ENCODE peak calls at places on chromosomes 13 and 19, in eight cellular contexts. One of them, this sample, is unnamed.

GRCh38 chr13:94822356-94822755 is 110.0 kb upstream of the SOX21 start:
- DNase-seq in HCT116: no peak
- DNase-seq in endothelial cell of umbilical vein: no peak
- DNase-seq in HepG2: no peak
- DNase-seq in SK-N-SH: no peak
- DNase-seq in GM12878: no peak
- DNase-seq in K562: no peak
- DNase-seq in H1: no peak
- DNase-seq in this sample: no peak

GRCh38 chr19:33465834-33466233 is 55.8 kb downstream of the PEPD start:
- DNase-seq in endothelial cell of umbilical vein: no peak
- DNase-seq in SK-N-SH: no peak
- DNase-seq in HCT116: no peak
- DNase-seq in GM12878: no peak
- DNase-seq in K562: no peak
- DNase-seq in HepG2: no peak
- DNase-seq in H1: no peak
- DNase-seq in this sample: no peak

GRCh38 chr19:13401388-13401787 is 104.9 kb downstream of the CACNA1A start:
- DNase-seq in K562: peak
- DNase-seq in endothelial cell of umbilical vein: peak
- DNase-seq in HepG2: peak
- DNase-seq in SK-N-SH: no peak
- DNase-seq in GM12878: no peak
- DNase-seq in H1: no peak
- DNase-seq in HCT116: peak
- DNase-seq in this sample: no peak

GRCh38 chr19:38656171-38656981 is 8.9 kb downstream of the ACTN4 start:
- DNase-seq in HepG2: peak
- DNase-seq in endothelial cell of umbilical vein: no peak
- DNase-seq in H1: no peak
- DNase-seq in GM12878: no peak
- DNase-seq in SK-N-SH: no peak
- DNase-seq in K562: no peak
- DNase-seq in HCT116: no peak
- DNase-seq in this sample: no peak

GRCh38 chr19:55857974-55858373 is 21.6 kb downstream of the NLRP4 start:
- DNase-seq in endothelial cell of umbilical vein: no peak
- DNase-seq in HepG2: no peak
- DNase-seq in SK-N-SH: no peak
- DNase-seq in GM12878: no peak
- DNase-seq in HCT116: no peak
- DNase-seq in K562: no peak
- DNase-seq in H1: no peak
- DNase-seq in this sample: no peak

GRCh38 chr13:107866666-107867623 is 348.4 kb downstream of the LIG4 start:
- DNase-seq in SK-N-SH: peak
- DNase-seq in HCT116: no peak
- DNase-seq in HepG2: no peak
- DNase-seq in GM12878: no peak
- DNase-seq in endothelial cell of umbilical vein: peak
- DNase-seq in H1: no peak
- DNase-seq in K562: peak
- DNase-seq in this sample: no peak

GRCh38 chr19:17671906-17672305 is 16.2 kb downstream of the UNC13A start:
- DNase-seq in SK-N-SH: peak
- DNase-seq in HepG2: peak
- DNase-seq in endothelial cell of umbilical vein: peak
- DNase-seq in GM12878: no peak
- DNase-seq in HCT116: peak
- DNase-seq in K562: peak
- DNase-seq in H1: no peak
- DNase-seq in this sample: no peak

GRCh38 chr13:25371608-25372274 is at the start of gene ATP8A2:
- DNase-seq in HCT116: no peak
- DNase-seq in H1: no peak
- DNase-seq in SK-N-SH: peak
- DNase-seq in HepG2: no peak
- DNase-seq in K562: peak
- DNase-seq in GM12878: no peak
- DNase-seq in endothelial cell of umbilical vein: no peak
- DNase-seq in this sample: no peak

GRCh38 chr13:44312898-44313551 is 60.6 kb upstream of the SERP2 start:
- DNase-seq in endothelial cell of umbilical vein: peak
- DNase-seq in HCT116: peak
- DNase-seq in HepG2: peak
- DNase-seq in SK-N-SH: no peak
- DNase-seq in GM12878: no peak
- DNase-seq in K562: no peak
- DNase-seq in H1: no peak
- DNase-seq in this sample: no peak

GRCh38 chr19:50189326-50189725 is 14.1 kb upstream of the MYH14 start:
- DNase-seq in SK-N-SH: no peak
- DNase-seq in HepG2: no peak
- DNase-seq in GM12878: no peak
- DNase-seq in K562: no peak
- DNase-seq in HCT116: no peak
- DNase-seq in H1: no peak
- DNase-seq in endothelial cell of umbilical vein: no peak
- DNase-seq in this sample: no peak

GRCh38 chr13:81017525-81018152 is 676.7 kb upstream of the SPRY2 start:
- DNase-seq in H1: no peak
- DNase-seq in K562: peak
- DNase-seq in GM12878: no peak
- DNase-seq in HCT116: peak
- DNase-seq in endothelial cell of umbilical vein: peak
- DNase-seq in HepG2: peak
- DNase-seq in SK-N-SH: peak
- DNase-seq in this sample: peak

GRCh38 chr19:12665281-12665573 is 1.3 kb downstream of the MAN2B1 start:
- DNase-seq in SK-N-SH: no peak
- DNase-seq in endothelial cell of umbilical vein: no peak
- DNase-seq in GM12878: peak
- DNase-seq in HepG2: no peak
- DNase-seq in K562: no peak
- DNase-seq in HCT116: no peak
- DNase-seq in H1: no peak
- DNase-seq in this sample: no peak

GRCh38 chr13:81048026-81048461 is 707.1 kb upstream of the SPRY2 start:
- DNase-seq in GM12878: peak
- DNase-seq in endothelial cell of umbilical vein: no peak
- DNase-seq in HepG2: no peak
- DNase-seq in H1: no peak
- DNase-seq in K562: no peak
- DNase-seq in SK-N-SH: no peak
- DNase-seq in HCT116: no peak
- DNase-seq in this sample: no peak

GRCh38 chr19:50198431-50199253 is 4.8 kb upstream of the MYH14 start:
- DNase-seq in HepG2: no peak
- DNase-seq in GM12878: no peak
- DNase-seq in endothelial cell of umbilical vein: no peak
- DNase-seq in K562: no peak
- DNase-seq in H1: no peak
- DNase-seq in HCT116: no peak
- DNase-seq in SK-N-SH: no peak
- DNase-seq in this sample: no peak

GRCh38 chr13:36745436-36745835 is 71.6 kb downstream of the SERTM1 start:
- DNase-seq in SK-N-SH: no peak
- DNase-seq in HCT116: no peak
- DNase-seq in endothelial cell of umbilical vein: no peak
- DNase-seq in K562: no peak
- DNase-seq in HepG2: no peak
- DNase-seq in H1: no peak
- DNase-seq in GM12878: no peak
- DNase-seq in this sample: no peak

GRCh38 chr19:13373599-13373998 is 132.7 kb downstream of the CACNA1A start:
- DNase-seq in HCT116: no peak
- DNase-seq in GM12878: no peak
- DNase-seq in K562: no peak
- DNase-seq in SK-N-SH: no peak
- DNase-seq in HepG2: no peak
- DNase-seq in endothelial cell of umbilical vein: no peak
- DNase-seq in H1: no peak
- DNase-seq in this sample: no peak

GRCh38 chr13:79973533-79973963 is 367.4 kb downstream of the SPRY2 start:
- DNase-seq in HCT116: no peak
- DNase-seq in HepG2: no peak
- DNase-seq in SK-N-SH: peak
- DNase-seq in endothelial cell of umbilical vein: no peak
- DNase-seq in GM12878: no peak
- DNase-seq in K562: peak
- DNase-seq in H1: no peak
- DNase-seq in this sample: no peak

DNA sequence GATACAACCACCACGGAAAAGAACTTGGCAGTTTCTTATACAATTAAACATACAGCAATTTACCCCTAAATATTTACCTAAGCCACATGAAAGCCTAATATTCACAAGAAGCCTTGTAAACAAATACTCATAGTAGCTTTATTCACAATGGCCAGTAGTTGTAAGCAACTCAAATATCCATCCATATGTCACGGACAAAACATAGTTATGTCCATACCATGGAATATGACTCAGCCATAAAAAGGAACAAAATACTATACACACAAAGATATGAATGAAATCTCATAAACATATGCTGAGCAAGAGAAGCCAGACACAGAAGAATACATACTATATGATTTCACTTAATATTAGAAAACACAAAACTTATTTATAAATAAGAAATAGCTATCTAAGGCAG is 12.9 kb downstream of the PSPC1 start:
- DNase-seq in SK-N-SH: no peak
- DNase-seq in GM12878: no peak
- DNase-seq in HCT116: no peak
- DNase-seq in HepG2: no peak
- DNase-seq in H1: no peak
- DNase-seq in K562: no peak
- DNase-seq in endothelial cell of umbilical vein: no peak
- DNase-seq in this sample: no peak
- H3K9ac ChIP-seq in SK-N-SH: no peak
- H3K9ac ChIP-seq in GM12878: no peak
- H3K9ac ChIP-seq in HCT116: no peak
- H3K9ac ChIP-seq in HepG2: no peak
- H3K9ac ChIP-seq in H1: no peak
- H3K9ac ChIP-seq in K562: no peak
- H3K9ac ChIP-seq in endothelial cell of umbilical vein: no peak
- H3K9ac ChIP-seq in this sample: no peak

GRCh38 chr13:40440990-40441820 is 225.2 kb downstream of the FOXO1 start:
- DNase-seq in GM12878: no peak
- DNase-seq in HepG2: no peak
- DNase-seq in HCT116: no peak
- DNase-seq in H1: no peak
- DNase-seq in K562: no peak
- DNase-seq in endothelial cell of umbilical vein: peak
- DNase-seq in SK-N-SH: peak
- DNase-seq in this sample: no peak
- TF ChIP-seq POLR2AphosphoS5 in GM12878: no peak
- TF ChIP-seq POLR2AphosphoS5 in HepG2: no peak
- TF ChIP-seq POLR2AphosphoS5 in HCT116: no peak
- TF ChIP-seq POLR2AphosphoS5 in H1: no peak
- TF ChIP-seq POLR2AphosphoS5 in K562: no peak
- TF ChIP-seq POLR2AphosphoS5 in endothelial cell of umbilical vein: no peak
- TF ChIP-seq POLR2AphosphoS5 in SK-N-SH: no peak
- TF ChIP-seq POLR2AphosphoS5 in this sample: no peak

GRCh38 chr19:46634656-46635218 is 1.3 kb downstream of the GNG8 start:
- DNase-seq in K562: no peak
- DNase-seq in HCT116: no peak
- DNase-seq in endothelial cell of umbilical vein: no peak
- DNase-seq in HepG2: no peak
- DNase-seq in H1: no peak
- DNase-seq in GM12878: no peak
- DNase-seq in SK-N-SH: no peak
- DNase-seq in this sample: no peak

GRCh38 chr19:46630806-46631205 is 5.2 kb downstream of the GNG8 start:
- DNase-seq in K562: no peak
- DNase-seq in endothelial cell of umbilical vein: no peak
- DNase-seq in GM12878: no peak
- DNase-seq in HCT116: no peak
- DNase-seq in SK-N-SH: peak
- DNase-seq in HepG2: no peak
- DNase-seq in H1: no peak
- DNase-seq in this sample: no peak

GRCh38 chr19:46631481-46631880 is 4.5 kb downstream of the GNG8 start:
- DNase-seq in K562: no peak
- DNase-seq in HepG2: no peak
- DNase-seq in GM12878: no peak
- DNase-seq in SK-N-SH: no peak
- DNase-seq in HCT116: no peak
- DNase-seq in H1: no peak
- DNase-seq in endothelial cell of umbilical vein: no peak
- DNase-seq in this sample: no peak

GRCh38 chr19:46634045-46634655 is 1.9 kb downstream of the GNG8 start:
- DNase-seq in K562: peak
- DNase-seq in GM12878: no peak
- DNase-seq in HepG2: no peak
- DNase-seq in H1: peak
- DNase-seq in SK-N-SH: peak
- DNase-seq in endothelial cell of umbilical vein: peak
- DNase-seq in HCT116: peak
- DNase-seq in this sample: no peak

DNA sequence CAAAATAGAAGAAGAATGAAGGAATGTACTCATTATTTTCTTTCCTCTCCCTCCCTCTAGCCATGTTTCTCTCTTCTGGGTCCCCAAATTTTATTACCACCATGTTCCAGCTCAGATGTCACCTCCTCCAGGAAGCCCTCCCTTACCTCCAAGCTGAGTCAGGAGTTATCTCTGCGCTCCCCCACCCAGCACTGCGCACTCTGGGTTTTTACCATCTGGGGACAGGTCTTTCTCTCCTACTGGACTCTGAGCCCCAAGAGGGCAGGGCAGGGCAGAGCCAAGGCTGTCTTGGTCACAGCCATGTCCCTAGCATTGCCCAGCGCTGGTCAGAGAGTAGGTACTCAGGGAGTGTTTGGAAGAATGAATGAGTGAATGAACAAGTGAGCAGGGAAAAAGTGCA is 2.9 kb downstream of the GNG8 start:
- DNase-seq in SK-N-SH: no peak
- DNase-seq in HepG2: no peak
- DNase-seq in K562: no peak
- DNase-seq in endothelial cell of umbilical vein: no peak
- DNase-seq in GM12878: no peak
- DNase-seq in HCT116: no peak
- DNase-seq in H1: no peak
- DNase-seq in this sample: no peak
- H3K4me3 ChIP-seq in SK-N-SH: no peak
- H3K4me3 ChIP-seq in HepG2: no peak
- H3K4me3 ChIP-seq in K562: peak
- H3K4me3 ChIP-seq in endothelial cell of umbilical vein: no peak
- H3K4me3 ChIP-seq in GM12878: no peak
- H3K4me3 ChIP-seq in HCT116: no peak
- H3K4me3 ChIP-seq in H1: no peak
- H3K4me3 ChIP-seq in this sample: no peak

DNA sequence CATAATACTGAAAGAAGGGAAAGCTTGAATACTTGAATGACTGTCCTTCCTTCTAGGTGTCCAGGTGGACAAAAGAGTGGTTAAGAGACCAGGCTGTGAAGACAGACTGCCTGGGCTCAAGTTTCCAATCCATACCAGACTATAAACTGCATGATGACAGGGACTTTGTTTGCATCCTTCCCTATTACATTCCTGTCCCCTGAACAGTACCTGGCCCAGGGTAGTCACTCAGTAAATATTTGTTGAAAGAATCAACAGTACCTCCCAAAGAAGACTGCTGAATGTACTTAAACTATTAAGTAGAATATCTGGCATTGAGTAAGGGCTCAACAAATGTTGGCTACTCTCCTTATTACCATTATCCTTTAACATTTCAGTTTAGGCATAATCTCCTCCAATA is 29.7 kb downstream of the MIPEP start:
- DNase-seq in H1: no peak
- DNase-seq in K562: no peak
- DNase-seq in endothelial cell of umbilical vein: no peak
- DNase-seq in HepG2: peak
- DNase-seq in HCT116: no peak
- DNase-seq in GM12878: no peak
- DNase-seq in SK-N-SH: no peak
- DNase-seq in this sample: no peak
- H3K9ac ChIP-seq in H1: no peak
- H3K9ac ChIP-seq in K562: no peak
- H3K9ac ChIP-seq in endothelial cell of umbilical vein: no peak
- H3K9ac ChIP-seq in HepG2: no peak
- H3K9ac ChIP-seq in HCT116: no peak
- H3K9ac ChIP-seq in GM12878: no peak
- H3K9ac ChIP-seq in SK-N-SH: no peak
- H3K9ac ChIP-seq in this sample: no peak